ENCODE peak calls at places on chromosomes 4 and X, in seven cellular contexts. O is upper lobe of left lung, J is heart left ventricle, Z is lung, A is tibial nerve, D is lower lobe of right lung, H is Caco-2. X is an unnamed sample. For H3K4me1, the result is how much of the 10 kb centered on the place peaks cover.

GRCh38 chrX:149903889-149904748 is 23.1 kb downstream of the MAGEA8 start:
- DNase-seq in J (no peak), A (no peak), Z (no peak), D (no peak), H (no peak), O (no peak), X (no peak)

GRCh38 chr4:34181311-34181808 is 2063.0 kb downstream of the ARAP2 start:
- DNase-seq in A (no peak), D (no peak), H (no peak), Z (no peak), O (no peak), J (no peak), X (no peak)

GRCh38 chrX:44228621-44229020 is 114.9 kb downstream of the EFHC2 start:
- DNase-seq in H (no peak), D (no peak), J (no peak), O (no peak), Z (no peak), A (no peak), X (no peak)

GRCh38 chr4:185033072-185033471 is 14.8 kb downstream of the HELT start:
- DNase-seq in O (no peak), D (no peak), H (no peak), J (no peak), A (no peak), Z (no peak), X (no peak)

GRCh38 chr4:15702941-15703403 is at the start of gene BST1:
- DNase-seq in Z (peak), J (peak), A (peak), D (peak), O (peak), H (no peak), X (peak)

GRCh38 chr4:154314248-154314647 is 177.4 kb downstream of the DCHS2 start:
- DNase-seq in H (peak), J (no peak), D (no peak), A (no peak), O (no peak), Z (no peak), X (no peak)

GRCh38 chr4:18020145-18020670 is 1.3 kb downstream of the LCORL start:
- DNase-seq in H (no peak), A (no peak), D (no peak), O (peak), J (no peak), Z (no peak), X (no peak)

GRCh38 chrX:105191878-105192277 is 28.6 kb downstream of the TEX13A start:
- DNase-seq in J (no peak), O (no peak), H (peak), Z (no peak), A (no peak), D (no peak), X (no peak)

GRCh38 chr4:3367866-3368265 is 73.9 kb upstream of the HGFAC start:
- DNase-seq in O (no peak), H (no peak), J (no peak), D (no peak), A (no peak), Z (no peak), X (no peak)

GRCh38 chr4:182770259-182770968 is 146.8 kb downstream of the DCTD start:
- DNase-seq in O (peak), Z (peak), A (no peak), D (no peak), H (no peak), J (no peak), X (no peak)

GRCh38 chr4:42123071-42123644 is 29.3 kb downstream of the BEND4 start:
- DNase-seq in Z (no peak), H (no peak), D (no peak), O (no peak), A (no peak), J (no peak), X (no peak)

GRCh38 chr4:169621754-169622481 is 1.5 kb downstream of the CLCN3 start:
- DNase-seq in H (no peak), Z (no peak), D (no peak), O (no peak), J (no peak), A (no peak), X (no peak)

GRCh38 chrX:153863251-153863991 is 22.6 kb downstream of the L1CAM start:
- DNase-seq in J (no peak), A (no peak), D (no peak), Z (no peak), H (no peak), O (no peak), X (no peak)

GRCh38 chr4:86825511-86825910 is 23.7 kb downstream of the SLC10A6 start:
- DNase-seq in O (no peak), Z (no peak), D (no peak), H (no peak), A (no peak), J (no peak), X (no peak)

GRCh38 chr4:19756661-19757060 is 495.0 kb upstream of the SLIT2 start:
- DNase-seq in A (no peak), O (no peak), J (no peak), H (no peak), D (no peak), Z (no peak), X (no peak)

GRCh38 chrX:27336466-27337091 is 126.6 kb downstream of the PPP4R3C start:
- DNase-seq in J (peak), H (peak), O (peak), D (peak), A (no peak), Z (peak), X (no peak)

GRCh38 chrX:109934935-109935334 is 68.0 kb upstream of the TMEM164 start:
- DNase-seq in A (no peak), Z (no peak), O (no peak), D (no peak), J (no peak), H (no peak), X (no peak)

GRCh38 chr4:145553375-145553774 is 65.8 kb upstream of the MMAA start:
- DNase-seq in J (no peak), D (no peak), O (no peak), Z (no peak), H (no peak), A (no peak), X (no peak)

GRCh38 chr4:158496030-158496741 is 25.5 kb upstream of the RXFP1 start:
- DNase-seq in A (no peak), D (peak), J (no peak), O (peak), H (peak), Z (peak), X (peak)

GRCh38 chr4:165684177-165684870 is 188.7 kb upstream of the TLL1 start:
- DNase-seq in Z (no peak), A (no peak), H (no peak), D (no peak), J (no peak), O (no peak), X (no peak)

GRCh38 chr4:168540086-168540864 is 43.4 kb downstream of the PALLD start:
- DNase-seq in A (no peak), H (no peak), D (no peak), Z (no peak), O (no peak), J (no peak), X (no peak)

GRCh38 chrX:52363247-52363883 is 5.5 kb upstream of the XAGE2 start:
- DNase-seq in O (peak), A (no peak), J (no peak), Z (no peak), D (no peak), H (no peak), X (no peak)

GRCh38 chrX:21373001-21373400 is 1.2 kb upstream of the CNKSR2 start:
- DNase-seq in Z (no peak), D (no peak), O (no peak), J (no peak), A (no peak), H (no peak), X (no peak)

GRCh38 chr4:139540637-139541036 is 15.4 kb downstream of the SETD7 start:
- DNase-seq in D (no peak), O (no peak), J (no peak), H (no peak), Z (no peak), A (no peak), X (no peak)

GRCh38 chr4:25703731-25704388 is 48.2 kb downstream of the SLC34A2 start:
- DNase-seq in O (no peak), J (no peak), H (no peak), D (no peak), A (no peak), Z (no peak), X (no peak)

GRCh38 chrX:142828129-142828528 is 197.6 kb upstream of the SPANXN4 start:
- DNase-seq in H (no peak), O (no peak), D (no peak), A (no peak), J (no peak), Z (no peak), X (no peak)

GRCh38 chr4:114037981-114038380 is 58.5 kb upstream of the ARSJ start:
- DNase-seq in D (no peak), J (no peak), H (no peak), Z (no peak), O (no peak), A (no peak), X (no peak)

GRCh38 chr4:76767983-76768382 is 130.0 kb downstream of the SOWAHB start:
- DNase-seq in D (no peak), Z (no peak), J (no peak), O (no peak), A (no peak), H (peak), X (no peak)

GRCh38 chr4:123505457-123506310 is 109.1 kb downstream of the SPRY1 start:
- DNase-seq in O (peak), A (no peak), J (peak), H (peak), Z (peak), D (peak), X (peak)

GRCh38 chrX:41761169-41761568 is 37.2 kb downstream of the GPR82 start:
- DNase-seq in J (no peak), D (no peak), H (no peak), A (no peak), O (no peak), Z (no peak), X (no peak)

GRCh38 chrX:73289039-73289438 is 74.4 kb upstream of the NAP1L2 start:
- DNase-seq in Z (no peak), O (no peak), D (no peak), A (no peak), H (no peak), J (no peak), X (no peak)
- H3K4me1 ChIP-seq in Z (under half), O (under half), D (under half), A (under half), H (under half), J (under half), X (under half)

GRCh38 chrX:33465137-33465536 is 253.8 kb upstream of the DMD start:
- DNase-seq in Z (no peak), H (no peak), J (no peak), A (no peak), D (no peak), O (no peak), X (no peak)
- TF ChIP-seq CTCF in Z (no peak), H (no peak), J (no peak), A (no peak), D (no peak), O (no peak), X (no peak)

DNA sequence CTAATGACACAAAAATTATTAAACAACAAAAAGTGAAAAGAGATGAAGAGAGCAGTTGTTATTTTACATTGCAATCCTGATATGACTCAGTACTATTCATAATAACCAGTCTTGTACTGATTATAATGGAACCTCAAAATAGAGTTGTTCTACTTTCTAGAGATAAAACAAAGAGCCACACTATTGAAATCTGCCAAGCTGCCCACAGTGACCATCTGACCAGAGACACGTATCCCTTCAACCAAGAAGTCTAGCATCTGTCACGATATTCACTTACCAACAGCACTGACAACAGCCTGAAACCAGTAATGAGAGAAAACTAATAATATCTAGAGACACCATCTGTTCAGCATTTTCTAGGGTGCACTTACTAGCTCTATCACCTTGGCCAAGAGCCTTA is 466.7 kb downstream of the NKX6-1 start:
- DNase-seq in O (no peak), Z (no peak), H (no peak), D (no peak), J (no peak), A (no peak), X (no peak)
- H3K4me1 ChIP-seq in O (under half), Z (under half), H (under half), D (under half), J (under half), A (under half), X (under half)

GRCh38 chr4:90112715-90113114 is 14.5 kb upstream of the CCSER1 start:
- DNase-seq in Z (no peak), A (no peak), H (no peak), O (no peak), D (no peak), J (no peak), X (no peak)
- TF ChIP-seq CTCF in Z (no peak), A (no peak), H (no peak), O (no peak), D (no peak), J (no peak), X (no peak)

GRCh38 chr4:48777739-48778138 is 2.3 kb downstream of the FRYL start:
- DNase-seq in Z (no peak), H (no peak), O (no peak), A (no peak), D (no peak), J (no peak), X (no peak)
- H3K4me1 ChIP-seq in Z (under half), H (under half), O (under half), A (under half), D (half or more), J (half or more), X (under half)